ENCODE peak calls at places on chromosomes 16 and 17, in seven cellular contexts. X is adrenal gland, Z is NB4, G is lung, W is cardiac muscle cell, Q is fibroblast of mammary gland, M is brain microvascular endothelial cell. K is an unnamed sample.

GRCh38 chr17:75695830-75696271 is 25.4 kb upstream of the ITGB4 start:
- DNase-seq in X (no peak), Z (no peak), G (no peak), W (no peak), Q (no peak), M (no peak), K (no peak)

GRCh38 chr17:79915850-79916430 is 76.7 kb upstream of the CBX4 start:
- DNase-seq in X (no peak), Z (peak; percentile 52), G (peak; percentile 67), W (peak; percentile 34), Q (peak; percentile 45), M (no peak), K (no peak)

GRCh38 chr16:66228791-66229190 is 137.7 kb upstream of the CDH5 start:
- DNase-seq in X (no peak), Z (peak; percentile 49), G (no peak), W (no peak), Q (peak; percentile 55), M (no peak), K (no peak)

GRCh38 chr17:82029391-82029790 is 2.1 kb upstream of the RAC3 start:
- DNase-seq in X (no peak), Z (no peak), G (no peak), W (no peak), Q (no peak), M (no peak), K (no peak)

GRCh38 chr17:48358203-48358602 is 71.8 kb downstream of the SKAP1 start:
- DNase-seq in X (no peak), Z (no peak), G (no peak), W (no peak), Q (no peak), M (no peak), K (no peak)

GRCh38 chr17:44610331-44610730 is 45.9 kb upstream of the MEIOC start:
- DNase-seq in X (no peak), Z (no peak), G (no peak), W (no peak), Q (no peak), M (no peak), K (no peak)

GRCh38 chr16:87860553-87861299 is 8.6 kb downstream of the SLC7A5 start:
- DNase-seq in X (peak; percentile 75), Z (no peak), G (no peak), W (no peak), Q (peak; percentile 58), M (peak; percentile 80), K (peak; percentile 75)

GRCh38 chr16:57925310-57925709 is 45.6 kb downstream of the CNGB1 start:
- DNase-seq in X (no peak), Z (peak; percentile 32), G (no peak), W (no peak), Q (no peak), M (no peak), K (no peak)

GRCh38 chr16:25224731-25225319 is 8.1 kb downstream of the AQP8 start:
- DNase-seq in X (no peak), Z (no peak), G (no peak), W (no peak), Q (no peak), M (no peak), K (no peak)
- TF ChIP-seq CTCF in X (no peak), Z (no peak), G (no peak), W (no peak), Q (no peak), M (no peak), K (no peak)

GRCh38 chr17:14307560-14308024 is 6.7 kb downstream of the HS3ST3B1 start:
- DNase-seq in X (no peak), Z (no peak), G (no peak), W (no peak), Q (peak; percentile 89), M (peak; percentile 71), K (peak; percentile 77)
- H3K4me3 ChIP-seq in X (no peak overlapping the region), Z (no peak overlapping the region), G (no peak overlapping the region), W (no peak overlapping the region), Q (peak overlapping the region; percentile 28), M (peak overlapping the region; percentile 38), K (no peak overlapping the region)

GRCh38 chr16:4693296-4693955 is at the start of gene NUDT16L1:
- DNase-seq in X (peak; percentile 97), Z (peak; percentile 96), G (peak; percentile 95), W (peak; percentile 97), Q (peak; percentile 87), M (peak; percentile 89), K (peak; percentile 73)

GRCh38 chr16:4693956-4694663 is 748 bp downstream of the NUDT16L1 start:
- DNase-seq in X (peak; percentile 43), Z (peak; percentile 55), G (no peak), W (peak; percentile 42), Q (peak; percentile 70), M (peak; percentile 18), K (no peak)

GRCh38 chr16:4695473-4696171 is 2.3 kb downstream of the NUDT16L1 start:
- DNase-seq in X (no peak), Z (no peak), G (no peak), W (no peak), Q (no peak), M (no peak), K (no peak)

GRCh38 chr16:4696172-4696904 is 3.0 kb downstream of the NUDT16L1 start:
- DNase-seq in X (peak; percentile 82), Z (peak; percentile 8), G (no peak), W (no peak), Q (peak; percentile 37), M (no peak), K (no peak)

DNA sequence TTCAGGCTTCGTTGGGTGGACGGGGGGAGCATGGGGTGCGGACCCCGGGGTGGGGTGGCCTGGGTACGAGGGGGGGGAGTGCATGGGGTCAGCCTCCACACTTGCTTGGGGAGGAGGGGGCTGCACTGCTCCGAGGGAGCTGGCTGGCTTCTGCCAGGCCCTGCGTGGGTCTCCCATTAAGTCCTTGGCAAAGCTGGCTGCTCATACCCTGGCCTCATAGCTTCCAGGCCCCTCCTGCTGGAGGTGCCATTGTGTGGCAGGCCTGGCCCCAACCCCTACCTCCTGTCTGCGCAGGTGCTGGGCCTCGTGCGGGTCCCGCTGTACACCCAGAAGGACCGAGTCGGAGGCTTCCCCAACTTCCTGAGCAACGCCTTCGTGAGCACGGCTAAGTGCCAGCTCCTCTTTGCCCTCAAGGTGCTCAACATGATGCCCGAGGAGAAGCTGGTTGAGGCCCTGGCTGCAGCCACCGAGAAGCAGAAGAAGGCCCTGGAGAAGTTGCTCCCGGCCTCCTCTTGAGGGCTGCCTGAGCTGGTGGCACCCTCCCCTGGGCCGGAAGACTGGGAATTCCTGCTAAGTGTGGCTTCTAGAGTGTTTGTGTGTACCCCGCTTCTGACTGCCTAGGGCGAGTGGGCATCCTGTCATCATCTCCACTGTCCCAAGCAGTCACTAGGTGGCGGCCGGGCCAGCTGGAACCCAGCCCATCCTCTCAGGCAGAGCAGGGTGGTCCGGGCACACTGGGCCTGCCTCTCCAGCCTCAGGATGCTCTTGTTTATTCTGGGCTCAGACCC is 1.5 kb downstream of the NUDT16L1 start:
- DNase-seq in X (peak; percentile 34), Z (peak; percentile 32), G (no peak), W (no peak), Q (no peak), M (no peak), K (no peak)
- TF ChIP-seq CTCF in X (no peak), Z (peak; percentile 7), G (no peak), W (no peak), Q (no peak), M (peak; percentile 21), K (no peak)

DNA sequence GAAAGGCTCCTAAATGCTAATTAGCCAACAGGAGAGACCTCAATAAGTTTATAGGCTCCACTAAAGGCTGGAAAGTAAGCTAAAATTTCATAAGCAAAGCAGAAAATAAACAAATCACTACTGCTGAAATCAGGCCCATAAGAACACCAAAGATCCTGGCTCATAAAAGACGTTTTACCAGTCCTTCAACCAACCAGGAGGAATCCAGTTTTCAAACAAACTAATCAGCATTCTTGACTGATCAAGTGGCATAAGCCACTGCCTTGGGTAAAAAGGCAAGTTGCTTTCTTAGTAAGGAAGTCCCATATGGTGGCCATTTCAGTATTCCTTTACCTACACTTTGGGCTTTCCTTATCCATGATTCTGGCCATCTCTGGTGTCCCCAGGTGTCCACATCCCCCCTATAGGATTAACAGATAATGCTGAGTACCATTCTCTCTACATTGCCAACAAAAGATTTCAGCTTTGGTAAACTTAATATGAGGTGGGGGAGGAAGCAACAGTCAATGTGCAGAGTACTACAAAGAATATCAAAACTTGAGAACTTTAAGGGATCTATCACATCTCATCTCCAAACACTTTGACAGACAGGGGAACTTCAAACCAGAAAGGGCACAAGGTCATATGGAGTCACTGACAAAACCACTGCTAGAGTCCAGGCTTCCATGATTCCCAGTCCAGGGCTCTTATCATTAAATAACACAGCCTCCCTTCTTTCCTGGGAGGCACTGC is 1.3 kb downstream of the TOM1L2 start:
- DNase-seq in X (no peak), Z (no peak), G (no peak), W (no peak), Q (no peak), M (no peak), K (no peak)
- H3K4me3 ChIP-seq in X (peak overlapping the region; percentile 66), Z (peak overlapping the region; percentile 60), G (no peak overlapping the region), W (peak overlapping the region; percentile 72), Q (peak overlapping the region; percentile 69), M (peak overlapping the region; percentile 75), K (peak overlapping the region; percentile 68)

GRCh38 chr17:33945641-33946546 is 309.2 kb upstream of the CCL2 start:
- DNase-seq in X (no peak), Z (no peak), G (no peak), W (no peak), Q (no peak), M (no peak), K (no peak)
- TF ChIP-seq CTCF in X (no peak), Z (no peak), G (no peak), W (no peak), Q (no peak), M (no peak), K (no peak)

GRCh38 chr17:17722906-17723353 is 41.7 kb downstream of the RAI1 start:
- DNase-seq in X (no peak), Z (no peak), G (no peak), W (no peak), Q (no peak), M (no peak), K (no peak)
- H3K4me3 ChIP-seq in X (no peak overlapping the region), Z (no peak overlapping the region), G (no peak overlapping the region), W (peak overlapping the region; percentile 90), Q (peak overlapping the region; percentile 48), M (peak overlapping the region; percentile 60), K (peak overlapping the region; percentile 64)

GRCh38 chr17:36653374-36653773 is 52.0 kb downstream of the MRM1 start:
- DNase-seq in X (no peak), Z (no peak), G (no peak), W (no peak), Q (no peak), M (no peak), K (no peak)

GRCh38 chr17:36661688-36662087 is 60.3 kb downstream of the MRM1 start:
- DNase-seq in X (no peak), Z (no peak), G (no peak), W (no peak), Q (no peak), M (no peak), K (no peak)

GRCh38 chr17:36657390-36657762 is 56.0 kb downstream of the MRM1 start:
- DNase-seq in X (no peak), Z (no peak), G (no peak), W (no peak), Q (peak; percentile 1), M (no peak), K (no peak)

GRCh38 chr17:36661047-36661666 is 59.8 kb downstream of the MRM1 start:
- DNase-seq in X (no peak), Z (no peak), G (no peak), W (no peak), Q (no peak), M (no peak), K (no peak)

GRCh38 chr17:36657763-36658490 is 56.5 kb downstream of the MRM1 start:
- DNase-seq in X (no peak), Z (peak; percentile 29), G (no peak), W (peak; percentile 50), Q (no peak), M (no peak), K (no peak)
- TF ChIP-seq CTCF in X (no peak), Z (peak; percentile 18), G (no peak), W (peak; percentile 53), Q (no peak), M (peak; percentile 57), K (peak; percentile 57)

K was measured in retinal pigment epithelial cell.